ENCODE peak calls at places on chromosome 2, in eight cellular contexts. One of them, this sample, is unnamed.
A peak's percentile ranks its signal among the peaks of the same experiment; 100 is the strongest.

GRCh38 chr2:178914259-178914849 is 107.1 kb upstream of the TTN start:
- DNase-seq in stimulated activated CD4-positive, alpha-beta T cell treated with anti-CD3 and anti-CD28 coated beads, Interleukin-15, amount 100 ng/mL, for 24 hours: peak; percentile 83
- DNase-seq in fibroblast of villous mesenchyme: peak; percentile 78
- DNase-seq in neural progenitor cell: peak; percentile 85
- DNase-seq in A549: peak; percentile 81
- DNase-seq in KBM-7: peak; percentile 75
- DNase-seq in NCI-H1092 treated with DMSO at 0.1 percent for 48 hours: peak; percentile 58
- DNase-seq in neural crest cell: peak; percentile 76
- DNase-seq in this sample: peak; percentile 79

GRCh38 chr2:209938906-209939305 is 63.5 kb upstream of the RPE start:
- DNase-seq in stimulated activated CD4-positive, alpha-beta T cell treated with anti-CD3 and anti-CD28 coated beads, Interleukin-15, amount 100 ng/mL, for 24 hours: no peak
- DNase-seq in fibroblast of villous mesenchyme: no peak
- DNase-seq in neural progenitor cell: no peak
- DNase-seq in A549: no peak
- DNase-seq in KBM-7: no peak
- DNase-seq in NCI-H1092 treated with DMSO at 0.1 percent for 48 hours: no peak
- DNase-seq in neural crest cell: no peak
- DNase-seq in this sample: no peak

GRCh38 chr2:119469661-119470297 is 38.1 kb downstream of the TMEM37 start:
- DNase-seq in stimulated activated CD4-positive, alpha-beta T cell treated with anti-CD3 and anti-CD28 coated beads, Interleukin-15, amount 100 ng/mL, for 24 hours: no peak
- DNase-seq in fibroblast of villous mesenchyme: no peak
- DNase-seq in neural progenitor cell: no peak
- DNase-seq in A549: no peak
- DNase-seq in KBM-7: no peak
- DNase-seq in NCI-H1092 treated with DMSO at 0.1 percent for 48 hours: peak; percentile 77
- DNase-seq in neural crest cell: no peak
- DNase-seq in this sample: no peak

GRCh38 chr2:90209806-90210205 is 1518.3 kb downstream of the RPIA start:
- DNase-seq in stimulated activated CD4-positive, alpha-beta T cell treated with anti-CD3 and anti-CD28 coated beads, Interleukin-15, amount 100 ng/mL, for 24 hours: no peak
- DNase-seq in fibroblast of villous mesenchyme: no peak
- DNase-seq in neural progenitor cell: no peak
- DNase-seq in A549: no peak
- DNase-seq in KBM-7: no peak
- DNase-seq in NCI-H1092 treated with DMSO at 0.1 percent for 48 hours: no peak
- DNase-seq in neural crest cell: no peak
- DNase-seq in this sample: no peak

GRCh38 chr2:3472296-3472695 is 47.0 kb downstream of the ADI1 start:
- DNase-seq in stimulated activated CD4-positive, alpha-beta T cell treated with anti-CD3 and anti-CD28 coated beads, Interleukin-15, amount 100 ng/mL, for 24 hours: no peak
- DNase-seq in fibroblast of villous mesenchyme: no peak
- DNase-seq in neural progenitor cell: no peak
- DNase-seq in A549: no peak
- DNase-seq in KBM-7: no peak
- DNase-seq in NCI-H1092 treated with DMSO at 0.1 percent for 48 hours: no peak
- DNase-seq in neural crest cell: no peak
- DNase-seq in this sample: no peak

GRCh38 chr2:220811115-220811514 is 761.0 kb downstream of the EPHA4 start:
- DNase-seq in stimulated activated CD4-positive, alpha-beta T cell treated with anti-CD3 and anti-CD28 coated beads, Interleukin-15, amount 100 ng/mL, for 24 hours: no peak
- DNase-seq in fibroblast of villous mesenchyme: no peak
- DNase-seq in neural progenitor cell: no peak
- DNase-seq in A549: peak; percentile 16
- DNase-seq in KBM-7: no peak
- DNase-seq in NCI-H1092 treated with DMSO at 0.1 percent for 48 hours: no peak
- DNase-seq in neural crest cell: no peak
- DNase-seq in this sample: no peak

GRCh38 chr2:234218261-234219180 is 168.0 kb downstream of the SPP2 start:
- DNase-seq in stimulated activated CD4-positive, alpha-beta T cell treated with anti-CD3 and anti-CD28 coated beads, Interleukin-15, amount 100 ng/mL, for 24 hours: no peak
- DNase-seq in fibroblast of villous mesenchyme: peak; percentile 9
- DNase-seq in neural progenitor cell: no peak
- DNase-seq in A549: no peak
- DNase-seq in KBM-7: no peak
- DNase-seq in NCI-H1092 treated with DMSO at 0.1 percent for 48 hours: no peak
- DNase-seq in neural crest cell: no peak
- DNase-seq in this sample: no peak

GRCh38 chr2:12090072-12090471 is 343.6 kb downstream of the LPIN1 start:
- DNase-seq in stimulated activated CD4-positive, alpha-beta T cell treated with anti-CD3 and anti-CD28 coated beads, Interleukin-15, amount 100 ng/mL, for 24 hours: no peak
- DNase-seq in fibroblast of villous mesenchyme: no peak
- DNase-seq in neural progenitor cell: no peak
- DNase-seq in A549: no peak
- DNase-seq in KBM-7: no peak
- DNase-seq in NCI-H1092 treated with DMSO at 0.1 percent for 48 hours: no peak
- DNase-seq in neural crest cell: no peak
- DNase-seq in this sample: no peak

GRCh38 chr2:75241696-75242095 is 42.4 kb upstream of the TACR1 start:
- DNase-seq in stimulated activated CD4-positive, alpha-beta T cell treated with anti-CD3 and anti-CD28 coated beads, Interleukin-15, amount 100 ng/mL, for 24 hours: no peak
- DNase-seq in fibroblast of villous mesenchyme: peak; percentile 33
- DNase-seq in neural progenitor cell: no peak
- DNase-seq in A549: peak; percentile 63
- DNase-seq in KBM-7: peak; percentile 58
- DNase-seq in NCI-H1092 treated with DMSO at 0.1 percent for 48 hours: no peak
- DNase-seq in neural crest cell: no peak
- DNase-seq in this sample: no peak

GRCh38 chr2:9991221-9991620 is 39.7 kb downstream of the GRHL1 start:
- DNase-seq in stimulated activated CD4-positive, alpha-beta T cell treated with anti-CD3 and anti-CD28 coated beads, Interleukin-15, amount 100 ng/mL, for 24 hours: no peak
- DNase-seq in fibroblast of villous mesenchyme: no peak
- DNase-seq in neural progenitor cell: no peak
- DNase-seq in A549: no peak
- DNase-seq in KBM-7: no peak
- DNase-seq in NCI-H1092 treated with DMSO at 0.1 percent for 48 hours: no peak
- DNase-seq in neural crest cell: no peak
- DNase-seq in this sample: no peak

GRCh38 chr2:47725808-47726207 is 57.1 kb upstream of the MSH6 start:
- DNase-seq in stimulated activated CD4-positive, alpha-beta T cell treated with anti-CD3 and anti-CD28 coated beads, Interleukin-15, amount 100 ng/mL, for 24 hours: no peak
- DNase-seq in fibroblast of villous mesenchyme: peak; percentile 18
- DNase-seq in neural progenitor cell: no peak
- DNase-seq in A549: no peak
- DNase-seq in KBM-7: no peak
- DNase-seq in NCI-H1092 treated with DMSO at 0.1 percent for 48 hours: no peak
- DNase-seq in neural crest cell: no peak
- DNase-seq in this sample: no peak

GRCh38 chr2:126803422-126803775 is 95.3 kb upstream of the TEX51 start:
- DNase-seq in stimulated activated CD4-positive, alpha-beta T cell treated with anti-CD3 and anti-CD28 coated beads, Interleukin-15, amount 100 ng/mL, for 24 hours: no peak
- DNase-seq in fibroblast of villous mesenchyme: no peak
- DNase-seq in neural progenitor cell: no peak
- DNase-seq in A549: no peak
- DNase-seq in KBM-7: no peak
- DNase-seq in NCI-H1092 treated with DMSO at 0.1 percent for 48 hours: no peak
- DNase-seq in neural crest cell: no peak
- DNase-seq in this sample: no peak

GRCh38 chr2:120004254-120004653 is 8.6 kb upstream of the EPB41L5 start:
- DNase-seq in stimulated activated CD4-positive, alpha-beta T cell treated with anti-CD3 and anti-CD28 coated beads, Interleukin-15, amount 100 ng/mL, for 24 hours: no peak
- DNase-seq in fibroblast of villous mesenchyme: no peak
- DNase-seq in neural progenitor cell: no peak
- DNase-seq in A549: no peak
- DNase-seq in KBM-7: no peak
- DNase-seq in NCI-H1092 treated with DMSO at 0.1 percent for 48 hours: no peak
- DNase-seq in neural crest cell: no peak
- DNase-seq in this sample: no peak

GRCh38 chr2:65392609-65393008 is 39.8 kb downstream of the SPRED2 start:
- DNase-seq in stimulated activated CD4-positive, alpha-beta T cell treated with anti-CD3 and anti-CD28 coated beads, Interleukin-15, amount 100 ng/mL, for 24 hours: no peak
- DNase-seq in fibroblast of villous mesenchyme: no peak
- DNase-seq in neural progenitor cell: no peak
- DNase-seq in A549: no peak
- DNase-seq in KBM-7: no peak
- DNase-seq in NCI-H1092 treated with DMSO at 0.1 percent for 48 hours: no peak
- DNase-seq in neural crest cell: no peak
- DNase-seq in this sample: no peak

GRCh38 chr2:28523873-28524272 is 28.0 kb downstream of the PLB1 start:
- DNase-seq in stimulated activated CD4-positive, alpha-beta T cell treated with anti-CD3 and anti-CD28 coated beads, Interleukin-15, amount 100 ng/mL, for 24 hours: no peak
- DNase-seq in fibroblast of villous mesenchyme: no peak
- DNase-seq in neural progenitor cell: no peak
- DNase-seq in A549: no peak
- DNase-seq in KBM-7: no peak
- DNase-seq in NCI-H1092 treated with DMSO at 0.1 percent for 48 hours: no peak
- DNase-seq in neural crest cell: no peak
- DNase-seq in this sample: no peak

GRCh38 chr2:230942920-230943896 is 18.2 kb upstream of the GPR55 start:
- DNase-seq in stimulated activated CD4-positive, alpha-beta T cell treated with anti-CD3 and anti-CD28 coated beads, Interleukin-15, amount 100 ng/mL, for 24 hours: peak; percentile 73
- DNase-seq in fibroblast of villous mesenchyme: no peak
- DNase-seq in neural progenitor cell: no peak
- DNase-seq in A549: no peak
- DNase-seq in KBM-7: peak; percentile 68
- DNase-seq in NCI-H1092 treated with DMSO at 0.1 percent for 48 hours: no peak
- DNase-seq in neural crest cell: no peak
- DNase-seq in this sample: peak; percentile 66

GRCh38 chr2:40844353-40845277 is 392.7 kb upstream of the SLC8A1 start:
- DNase-seq in stimulated activated CD4-positive, alpha-beta T cell treated with anti-CD3 and anti-CD28 coated beads, Interleukin-15, amount 100 ng/mL, for 24 hours: no peak
- DNase-seq in fibroblast of villous mesenchyme: peak; percentile 3
- DNase-seq in neural progenitor cell: peak; percentile 57
- DNase-seq in A549: peak; percentile 40
- DNase-seq in KBM-7: peak; percentile 10
- DNase-seq in NCI-H1092 treated with DMSO at 0.1 percent for 48 hours: no peak
- DNase-seq in neural crest cell: no peak
- DNase-seq in this sample: no peak

GRCh38 chr2:203775684-203776083 is 69.2 kb downstream of the CD28 start:
- DNase-seq in stimulated activated CD4-positive, alpha-beta T cell treated with anti-CD3 and anti-CD28 coated beads, Interleukin-15, amount 100 ng/mL, for 24 hours: no peak
- DNase-seq in fibroblast of villous mesenchyme: no peak
- DNase-seq in neural progenitor cell: no peak
- DNase-seq in A549: no peak
- DNase-seq in KBM-7: no peak
- DNase-seq in NCI-H1092 treated with DMSO at 0.1 percent for 48 hours: no peak
- DNase-seq in neural crest cell: no peak
- DNase-seq in this sample: no peak

GRCh38 chr2:26764078-26764887 is at the start of gene SLC35F6:
- DNase-seq in stimulated activated CD4-positive, alpha-beta T cell treated with anti-CD3 and anti-CD28 coated beads, Interleukin-15, amount 100 ng/mL, for 24 hours: peak; percentile 88
- DNase-seq in fibroblast of villous mesenchyme: peak; percentile 81
- DNase-seq in neural progenitor cell: peak; percentile 89
- DNase-seq in A549: peak; percentile 86
- DNase-seq in KBM-7: peak; percentile 80
- DNase-seq in NCI-H1092 treated with DMSO at 0.1 percent for 48 hours: peak; percentile 51
- DNase-seq in neural crest cell: peak; percentile 71
- DNase-seq in this sample: peak; percentile 88

GRCh38 chr2:150426315-150426714 is 61.2 kb downstream of the RND3 start:
- DNase-seq in stimulated activated CD4-positive, alpha-beta T cell treated with anti-CD3 and anti-CD28 coated beads, Interleukin-15, amount 100 ng/mL, for 24 hours: no peak
- DNase-seq in fibroblast of villous mesenchyme: peak; percentile 74
- DNase-seq in neural progenitor cell: no peak
- DNase-seq in A549: no peak
- DNase-seq in KBM-7: no peak
- DNase-seq in NCI-H1092 treated with DMSO at 0.1 percent for 48 hours: no peak
- DNase-seq in neural crest cell: no peak
- DNase-seq in this sample: no peak

GRCh38 chr2:159921752-159922404 is 123.9 kb upstream of the CD302 start:
- DNase-seq in stimulated activated CD4-positive, alpha-beta T cell treated with anti-CD3 and anti-CD28 coated beads, Interleukin-15, amount 100 ng/mL, for 24 hours: peak; percentile 90
- DNase-seq in fibroblast of villous mesenchyme: peak; percentile 50
- DNase-seq in neural progenitor cell: peak; percentile 91
- DNase-seq in A549: peak; percentile 62
- DNase-seq in KBM-7: peak; percentile 75
- DNase-seq in NCI-H1092 treated with DMSO at 0.1 percent for 48 hours: no peak
- DNase-seq in neural crest cell: peak; percentile 83
- DNase-seq in this sample: peak; percentile 89

GRCh38 chr2:67616749-67617148 is 219.6 kb downstream of the ETAA1 start:
- DNase-seq in stimulated activated CD4-positive, alpha-beta T cell treated with anti-CD3 and anti-CD28 coated beads, Interleukin-15, amount 100 ng/mL, for 24 hours: no peak
- DNase-seq in fibroblast of villous mesenchyme: peak; percentile 94
- DNase-seq in neural progenitor cell: no peak
- DNase-seq in A549: no peak
- DNase-seq in KBM-7: no peak
- DNase-seq in NCI-H1092 treated with DMSO at 0.1 percent for 48 hours: no peak
- DNase-seq in neural crest cell: no peak
- DNase-seq in this sample: peak; percentile 4

GRCh38 chr2:53964237-53964952 is 6.4 kb downstream of the PSME4 start:
- DNase-seq in stimulated activated CD4-positive, alpha-beta T cell treated with anti-CD3 and anti-CD28 coated beads, Interleukin-15, amount 100 ng/mL, for 24 hours: peak; percentile 22
- DNase-seq in fibroblast of villous mesenchyme: no peak
- DNase-seq in neural progenitor cell: no peak
- DNase-seq in A549: no peak
- DNase-seq in KBM-7: no peak
- DNase-seq in NCI-H1092 treated with DMSO at 0.1 percent for 48 hours: no peak
- DNase-seq in neural crest cell: no peak
- DNase-seq in this sample: no peak

GRCh38 chr2:136714452-136714951 is 50.8 kb upstream of the THSD7B start:
- DNase-seq in stimulated activated CD4-positive, alpha-beta T cell treated with anti-CD3 and anti-CD28 coated beads, Interleukin-15, amount 100 ng/mL, for 24 hours: no peak
- DNase-seq in fibroblast of villous mesenchyme: no peak
- DNase-seq in neural progenitor cell: no peak
- DNase-seq in A549: no peak
- DNase-seq in KBM-7: no peak
- DNase-seq in NCI-H1092 treated with DMSO at 0.1 percent for 48 hours: no peak
- DNase-seq in neural crest cell: no peak
- DNase-seq in this sample: no peak

GRCh38 chr2:72330673-72331072 is 183.0 kb upstream of the CYP26B1 start:
- DNase-seq in stimulated activated CD4-positive, alpha-beta T cell treated with anti-CD3 and anti-CD28 coated beads, Interleukin-15, amount 100 ng/mL, for 24 hours: no peak
- DNase-seq in fibroblast of villous mesenchyme: no peak
- DNase-seq in neural progenitor cell: no peak
- DNase-seq in A549: no peak
- DNase-seq in KBM-7: no peak
- DNase-seq in NCI-H1092 treated with DMSO at 0.1 percent for 48 hours: no peak
- DNase-seq in neural crest cell: no peak
- DNase-seq in this sample: no peak

GRCh38 chr2:37005118-37005868 is 39.0 kb upstream of the STRN start:
- DNase-seq in stimulated activated CD4-positive, alpha-beta T cell treated with anti-CD3 and anti-CD28 coated beads, Interleukin-15, amount 100 ng/mL, for 24 hours: no peak
- DNase-seq in fibroblast of villous mesenchyme: peak; percentile 40
- DNase-seq in neural progenitor cell: peak; percentile 1
- DNase-seq in A549: peak; percentile 40
- DNase-seq in KBM-7: peak; percentile 8
- DNase-seq in NCI-H1092 treated with DMSO at 0.1 percent for 48 hours: no peak
- DNase-seq in neural crest cell: no peak
- DNase-seq in this sample: peak; percentile 17

GRCh38 chr2:134282638-134283400 is 28.9 kb downstream of the MGAT5 start:
- DNase-seq in stimulated activated CD4-positive, alpha-beta T cell treated with anti-CD3 and anti-CD28 coated beads, Interleukin-15, amount 100 ng/mL, for 24 hours: peak; percentile 67
- DNase-seq in fibroblast of villous mesenchyme: peak; percentile 20
- DNase-seq in neural progenitor cell: no peak
- DNase-seq in A549: no peak
- DNase-seq in KBM-7: peak; percentile 69
- DNase-seq in NCI-H1092 treated with DMSO at 0.1 percent for 48 hours: no peak
- DNase-seq in neural crest cell: no peak
- DNase-seq in this sample: peak; percentile 45

This sample was measured in stimulated activated naive CD8-positive, alpha-beta T cell treated with anti-CD3 and anti-CD28 coated beads, Interleukin-15, Interleukin-2, amounts not matched to agents 100 U/mL and 50 U/mL, for 24 hours.